ENCODE peak calls at places on chromosomes 1 and 21, in four cellular contexts. F is choroid plexus epithelial cell; A is posterior cingulate gyrus; U is stimulated activated CD4-positive, alpha-beta T cell treated with anti-CD3 and anti-CD28 coated beads, Interleukin-2, amount 100 ng/mL, for 24 hours. P is an unnamed sample.

GRCh38 chr1:202086579-202087350 is 36.0 kb upstream of the GPR37L1 start:
- DNase-seq in U (no peak), F (no peak), A (no peak), P (no peak)

GRCh38 chr1:207654320-207654719 is 9.4 kb downstream of the CR1L start:
- DNase-seq in U (no peak), A (no peak), F (peak), P (no peak)

GRCh38 chr21:31218830-31219608 is 125.0 kb downstream of the TIAM1 start:
- DNase-seq in A (no peak), F (peak), U (no peak), P (peak)

GRCh38 chr1:36981771-36982622 is 52.3 kb downstream of the GRIK3 start:
- DNase-seq in A (peak), U (no peak), F (no peak), P (peak)

GRCh38 chr1:206766251-206766856 is 4.2 kb upstream of the IL19 start:
- DNase-seq in A (peak), U (peak), F (peak), P (peak)

GRCh38 chr1:100722211-100722610 is 2.7 kb downstream of the VCAM1 start:
- DNase-seq in A (no peak), U (no peak), F (no peak), P (no peak)

GRCh38 chr1:5423109-5423508 is 569.1 kb downstream of the NPHP4 start:
- DNase-seq in F (no peak), A (no peak), U (peak), P (no peak)

GRCh38 chr1:80731241-80731894 is 1069.4 kb upstream of the ADGRL2 start:
- DNase-seq in A (no peak), F (no peak), U (no peak), P (no peak)

GRCh38 chr21:35508389-35508888 is 459.3 kb upstream of the RUNX1 start:
- DNase-seq in U (no peak), F (peak), A (peak), P (peak)

GRCh38 chr1:112060266-112060665 is 70.8 kb upstream of the KCND3 start:
- DNase-seq in A (no peak), U (no peak), F (no peak), P (no peak)

GRCh38 chr1:17588048-17588781 is 48.7 kb downstream of the ARHGEF10L start:
- DNase-seq in F (peak), U (no peak), A (no peak), P (no peak)

GRCh38 chr21:33232640-33233039 is 2.9 kb downstream of the IFNAR2 start:
- DNase-seq in U (no peak), F (no peak), A (no peak), P (no peak)

GRCh38 chr1:145979746-145980435 is 15.4 kb downstream of the POLR3GL start:
- DNase-seq in F (peak), A (no peak), U (no peak), P (no peak)

GRCh38 chr1:3553166-3553939 is 58.0 kb downstream of the MEGF6 start:
- DNase-seq in U (no peak), A (no peak), F (no peak), P (no peak)

GRCh38 chr1:27428316-27429028 is 36.0 kb downstream of the GPR3 start:
- DNase-seq in F (peak), U (peak), A (no peak), P (peak)

GRCh38 chr1:11301593-11301992 is 28.6 kb downstream of the UBIAD1 start:
- DNase-seq in F (no peak), U (no peak), A (peak), P (peak)

GRCh38 chr21:38306407-38306806 is 49.6 kb downstream of the KCNJ15 start:
- DNase-seq in F (peak), U (no peak), A (no peak), P (no peak)

GRCh38 chr1:89701746-89702241 is 68.9 kb downstream of the LRRC8C start:
- DNase-seq in U (peak), F (peak), A (no peak), P (peak)